ENCODE peak calls at places on chromosomes 12 and 14, in six cellular contexts. W is transverse colon; X is aorta; T is cardiac muscle cell; P is HCT116; F is CD8-positive, alpha-beta memory T cell. E is an unnamed sample.

GRCh38 chr12:72189266-72189665 is 82.9 kb upstream of the TRHDE start:
- DNase-seq in T (no peak), P (no peak), X (no peak), F (no peak), W (no peak), E (no peak)

GRCh38 chr12:124646385-124647230 is 79.2 kb upstream of the NCOR2 start:
- DNase-seq in P (no peak), X (no peak), T (no peak), W (no peak), F (peak; percentile 11), E (no peak)

GRCh38 chr12:132079190-132079589 is 64.9 kb downstream of the DDX51 start:
- DNase-seq in P (no peak), W (no peak), X (no peak), F (no peak), T (no peak), E (no peak)

GRCh38 chr12:55724226-55724939 is 4.2 kb downstream of the RDH5 start:
- DNase-seq in T (peak; percentile 69), P (no peak), X (peak; percentile 87), F (peak; percentile 56), W (peak; percentile 82), E (peak; percentile 34)

GRCh38 chr14:65336191-65336591 is 76.3 kb upstream of the FUT8 start:
- DNase-seq in X (no peak), T (no peak), W (no peak), P (no peak), F (no peak), E (no peak)

GRCh38 chr14:95683793-95684192 is 2.4 kb upstream of the TCL1B start:
- DNase-seq in F (peak; percentile 4), P (peak; percentile 32), T (no peak), X (no peak), W (peak; percentile 16), E (no peak)

GRCh38 chr14:34715108-34715863 is 893 bp upstream of the CFL2 start:
- DNase-seq in X (no peak), P (no peak), W (no peak), T (no peak), F (no peak), E (no peak)

GRCh38 chr14:71497645-71498086 is 434.6 kb upstream of the RGS6 start:
- DNase-seq in F (no peak), T (no peak), X (no peak), P (no peak), W (no peak), E (no peak)

GRCh38 chr14:75437201-75438143 is 9.7 kb downstream of the JDP2 start:
- DNase-seq in W (no peak), X (no peak), T (no peak), P (no peak), F (no peak), E (no peak)

GRCh38 chr12:1391722-1392121 is 202.7 kb downstream of the FBXL14 start:
- DNase-seq in W (no peak), T (no peak), F (no peak), X (no peak), P (peak; percentile 8), E (no peak)

GRCh38 chr12:63098851-63099250 is 52.1 kb downstream of the AVPR1A start:
- DNase-seq in W (no peak), P (no peak), X (no peak), F (no peak), T (no peak), E (no peak)

GRCh38 chr12:66111605-66112004 is 18.9 kb downstream of the LLPH start:
- DNase-seq in W (no peak), T (no peak), F (no peak), P (no peak), X (no peak), E (no peak)

GRCh38 chr14:23024612-23025075 is 10.1 kb downstream of the PSMB5 start:
- DNase-seq in P (no peak), W (no peak), F (no peak), T (no peak), X (no peak), E (no peak)

GRCh38 chr12:116125981-116126566 is 151.4 kb downstream of the MED13L start:
- DNase-seq in F (no peak), X (no peak), W (no peak), T (no peak), P (no peak), E (no peak)

GRCh38 chr12:47715393-47715876 is 9.6 kb upstream of the RPAP3 start:
- DNase-seq in X (no peak), F (peak; percentile 76), W (peak; percentile 84), T (peak; percentile 92), P (peak; percentile 74), E (peak; percentile 57)

GRCh38 chr12:11545438-11546330 is 103.8 kb upstream of the ETV6 start:
- DNase-seq in P (no peak), F (peak; percentile 7), T (peak; percentile 14), W (no peak), X (no peak), E (peak; percentile 32)

GRCh38 chr12:104131609-104132008 is 6.4 kb downstream of the NFYB start:
- DNase-seq in W (no peak), X (no peak), P (no peak), F (no peak), T (no peak), E (no peak)

GRCh38 chr14:65169351-65169750 is 67.0 kb upstream of the MAX start:
- DNase-seq in T (no peak), F (no peak), P (no peak), W (no peak), X (no peak), E (no peak)

DNA sequence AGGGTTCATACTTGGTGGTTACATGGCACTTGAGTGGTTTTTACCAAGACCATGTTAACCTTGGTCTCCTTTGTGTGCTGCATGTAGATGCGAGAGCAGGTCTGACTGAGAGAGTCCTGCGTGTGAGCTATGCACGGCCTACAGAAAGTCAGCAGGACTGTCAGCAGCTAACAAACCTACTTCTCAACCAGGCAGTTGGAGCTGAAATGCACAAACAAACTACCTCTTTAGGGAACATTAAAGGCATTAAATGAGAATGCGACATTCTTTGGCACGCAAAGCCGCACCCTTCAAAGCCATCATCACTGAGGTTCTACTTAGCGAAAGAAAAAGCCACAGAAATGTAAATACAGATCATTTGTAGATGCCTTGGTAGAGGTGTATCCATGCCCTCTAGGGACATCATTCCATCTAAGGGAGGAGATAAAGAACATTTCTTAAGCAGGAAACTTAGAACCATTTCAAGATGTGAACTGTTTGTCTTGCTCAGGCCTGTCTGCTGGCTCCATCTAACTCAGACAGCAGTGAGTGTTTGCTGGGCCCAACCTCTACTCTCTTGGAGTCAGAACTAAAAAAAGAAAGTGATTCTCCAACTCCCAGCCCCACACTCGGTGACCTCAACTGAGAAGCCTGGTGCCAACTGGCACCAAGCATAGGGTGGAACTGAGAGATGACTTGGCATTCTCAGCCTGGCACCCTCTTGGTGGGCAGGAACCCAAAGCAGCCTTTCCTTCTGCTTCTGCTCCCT is 63.4 kb upstream of the MBIP start:
- DNase-seq in P (no peak), X (peak; percentile 91), T (no peak), W (no peak), F (no peak), E (no peak)
- H3K27ac ChIP-seq in P (no peak overlapping the region), X (peak overlapping the region; percentile 64), T (no peak overlapping the region), W (no peak overlapping the region), F (no peak overlapping the region), E (no peak overlapping the region)

DNA sequence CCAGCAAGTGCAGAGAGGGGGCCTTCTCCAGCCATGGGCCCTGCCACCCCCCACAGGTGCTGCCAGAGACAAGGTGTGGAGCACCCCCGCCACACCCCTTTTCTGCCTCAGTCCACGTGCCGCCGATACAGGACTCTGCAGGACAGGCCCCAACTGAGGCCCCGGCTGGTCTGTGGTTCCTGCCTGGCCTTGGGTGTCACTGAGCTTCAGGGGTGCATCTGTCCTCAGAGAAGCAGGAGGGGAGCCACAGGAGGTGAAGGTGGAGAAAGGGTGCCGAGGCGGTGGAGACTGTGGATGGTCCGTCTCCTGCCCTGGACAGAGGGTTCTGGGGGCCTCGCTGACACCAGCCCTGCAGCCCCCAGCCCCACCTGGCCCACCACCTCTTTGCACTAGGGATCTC is 63.1 kb downstream of the KIF26A start:
- DNase-seq in F (no peak), W (no peak), X (no peak), T (no peak), P (no peak), E (no peak)
- H3K9me3 ChIP-seq in F (no peaks in the 10 kb centered on the region), W (no peaks in the 10 kb centered on the region), X (no peaks in the 10 kb centered on the region), T (no peaks in the 10 kb centered on the region), P (no peaks in the 10 kb centered on the region), E (no peaks in the 10 kb centered on the region)

GRCh38 chr12:54201001-54201794 is 12.4 kb upstream of the SMUG1 start:
- DNase-seq in P (peak; percentile 65), W (peak; percentile 68), T (peak; percentile 78), F (peak; percentile 58), X (peak; percentile 89), E (peak; percentile 54)

GRCh38 chr12:54199034-54199433 is 10.2 kb upstream of the SMUG1 start:
- DNase-seq in X (no peak), P (no peak), T (no peak), F (no peak), W (no peak), E (no peak)

GRCh38 chr12:54197037-54197909 is 8.5 kb upstream of the SMUG1 start:
- DNase-seq in T (no peak), W (no peak), P (no peak), F (no peak), X (no peak), E (no peak)

GRCh38 chr12:54204316-54204715 is 15.5 kb upstream of the SMUG1 start:
- DNase-seq in X (no peak), P (no peak), F (no peak), W (no peak), T (no peak), E (no peak)

DNA sequence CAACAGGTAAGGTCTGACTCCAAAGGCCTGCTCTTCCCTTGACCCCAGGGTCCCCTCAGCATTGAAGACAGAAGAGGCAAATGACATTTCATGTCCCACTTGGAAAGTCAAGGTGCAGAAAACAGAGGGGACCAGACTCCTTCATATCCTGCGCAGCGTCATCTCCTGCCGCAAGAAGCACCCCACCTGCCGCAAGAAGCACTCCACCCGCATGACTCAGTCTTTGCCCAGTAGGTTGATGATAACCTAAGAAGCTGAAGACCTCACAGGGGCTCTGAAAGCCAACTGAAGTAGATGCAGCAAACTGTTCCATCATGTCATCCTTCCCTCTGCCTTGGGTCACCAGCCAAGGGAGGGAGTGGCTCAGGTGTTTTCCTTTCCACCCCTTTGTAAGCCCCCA is 11.6 kb upstream of the SMUG1 start:
- DNase-seq in F (no peak), T (no peak), W (no peak), P (no peak), X (no peak), E (no peak)
- H3K27me3 ChIP-seq in F (peaks cover 23% of the 10 kb centered on the region), T (peaks cover 94% of the 10 kb centered on the region), W (peaks cover 100% of the 10 kb centered on the region), P (no peaks in the 10 kb centered on the region), X (no peaks in the 10 kb centered on the region), E (peaks cover 18% of the 10 kb centered on the region)

GRCh38 chr12:27013606-27014084 is 539 bp downstream of the TM7SF3 start:
- DNase-seq in X (no peak), P (no peak), F (no peak), W (peak; percentile 10), T (peak; percentile 32), E (no peak)

GRCh38 chr12:27014085-27014858 is at the start of gene TM7SF3:
- DNase-seq in P (peak; percentile 77), T (peak; percentile 95), X (peak; percentile 97), W (peak; percentile 97), F (peak; percentile 95), E (peak; percentile 95)

GRCh38 chr12:27014859-27015729 is 910 bp upstream of the TM7SF3 start:
- DNase-seq in F (no peak), W (no peak), T (no peak), P (no peak), X (no peak), E (peak; percentile 9)

GRCh38 chr12:27012239-27012981 is 1.8 kb downstream of the TM7SF3 start:
- DNase-seq in W (no peak), F (no peak), P (no peak), X (no peak), T (no peak), E (no peak)

DNA sequence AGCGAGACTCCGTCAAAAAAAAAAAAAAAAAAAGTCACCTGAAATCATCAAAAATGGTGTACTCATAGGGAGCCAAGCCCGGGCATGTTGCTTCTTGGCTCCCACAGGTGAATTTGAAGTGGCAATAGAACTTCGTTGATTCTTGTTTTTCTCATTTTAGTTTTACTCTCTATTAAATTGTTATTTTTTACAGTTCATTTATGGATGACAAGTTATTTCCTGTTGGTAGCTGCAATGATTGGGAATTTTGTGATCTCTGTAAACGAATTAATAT is 1.3 kb downstream of the TM7SF3 start:
- DNase-seq in X (no peak), P (no peak), T (no peak), F (no peak), W (no peak), E (no peak)
- H3K27ac ChIP-seq in X (no peak overlapping the region), P (no peak overlapping the region), T (no peak overlapping the region), F (no peak overlapping the region), W (no peak overlapping the region), E (no peak overlapping the region)

E was measured in effector memory CD4-positive, alpha-beta T cell.